ENCODE peak calls at places on chromosome X, in four cellular contexts. R is kidney glomerular epithelial cell; W is stimulated activated CD8-positive, alpha-beta memory T cell treated with anti-CD3 and anti-CD28 coated beads, Interleukin-4, amount 100 ng/mL, for 1 hour; B is GM04503. E is an unnamed sample.

GRCh38 chrX:115023139-115023538 is 5.7 kb upstream of the IL13RA2 start:
- DNase-seq in R (peak), W (no peak), B (peak), E (no peak)

GRCh38 chrX:149799095-149799721 is 17.5 kb downstream of the MAGEA9 start:
- DNase-seq in W (no peak), R (no peak), B (no peak), E (no peak)

GRCh38 chrX:110021180-110022022 is 18.5 kb downstream of the TMEM164 start:
- DNase-seq in B (peak), W (no peak), R (no peak), E (no peak)

GRCh38 chrX:69616520-69617203 is 749 bp downstream of the EDA start:
- DNase-seq in W (no peak), B (no peak), R (no peak), E (no peak)

GRCh38 chrX:153457827-153458466 is 12.1 kb upstream of the TREX2 start:
- DNase-seq in B (no peak), R (no peak), W (no peak), E (no peak)

GRCh38 chrX:53093177-53093655 is 726 bp upstream of the KANTR start:
- DNase-seq in W (no peak), R (peak), B (no peak), E (peak)

GRCh38 chrX:136619889-136620505 is 28.0 kb upstream of the CD40LG start:
- DNase-seq in R (no peak), B (no peak), W (no peak), E (no peak)

GRCh38 chrX:11976663-11977062 is 161.6 kb upstream of the FRMPD4 start:
- DNase-seq in W (no peak), B (no peak), R (no peak), E (no peak)

GRCh38 chrX:39262641-39263040 is 461.4 kb downstream of the MID1IP1 start:
- DNase-seq in B (no peak), W (no peak), R (no peak), E (no peak)

GRCh38 chrX:63434206-63434605 is 83.1 kb upstream of the SPIN4 start:
- DNase-seq in R (no peak), B (no peak), W (no peak), E (no peak)

GRCh38 chrX:67648361-67648760 is 104.5 kb downstream of the AR start:
- DNase-seq in B (no peak), W (no peak), R (no peak), E (no peak)

GRCh38 chrX:125507119-125507518 is 187.4 kb downstream of the TEX13C start:
- DNase-seq in R (no peak), W (no peak), B (no peak), E (no peak)

GRCh38 chrX:111467896-111468295 is 43.5 kb upstream of the SERTM2 start:
- DNase-seq in R (no peak), B (no peak), W (no peak), E (no peak)

GRCh38 chrX:69531031-69531755 is 27.1 kb downstream of the NALF2 start:
- DNase-seq in B (no peak), R (no peak), W (no peak), E (no peak)

GRCh38 chrX:42025861-42026260 is 102.5 kb upstream of the CASK start:
- DNase-seq in R (no peak), B (no peak), W (no peak), E (no peak)

GRCh38 chrX:125150231-125150630 is 169.4 kb upstream of the TEX13C start:
- DNase-seq in W (no peak), B (no peak), R (no peak), E (no peak)

GRCh38 chrX:71541546-71542022 is 8.7 kb downstream of the OGT start:
- DNase-seq in W (no peak), R (no peak), B (no peak), E (no peak)

GRCh38 chrX:39705299-39705698 is 392.5 kb downstream of the BCOR start:
- DNase-seq in R (peak), W (no peak), B (peak), E (peak)

GRCh38 chrX:131477498-131477897 is 66.4 kb upstream of the OR13H1 start:
- DNase-seq in B (no peak), W (no peak), R (no peak), E (no peak)

GRCh38 chrX:8139713-8140112 is 31.4 kb downstream of the VCX2 start:
- DNase-seq in B (no peak), W (no peak), R (peak), E (no peak)

GRCh38 chrX:9880237-9880636 is 86.9 kb upstream of the CLDN34 start:
- DNase-seq in W (no peak), B (no peak), R (no peak), E (no peak)

GRCh38 chrX:154696328-154697045 is 43.1 kb upstream of the CTAG2 start:
- DNase-seq in W (no peak), B (peak), R (peak), E (no peak)

GRCh38 chrX:150683536-150684146 is 9.6 kb upstream of the MTMR1 start:
- DNase-seq in R (no peak), W (no peak), B (no peak), E (no peak)

E was measured in ascending aorta.